ENCODE peak calls at places on chromosome 1, in seven cellular contexts. C is spleen, T is body of pancreas, X is NB4, L is suprapubic skin, M is right lobe of liver, J is HCT116. Q is an unnamed sample.

GRCh38 chr1:100122177-100122576 is 10.6 kb downstream of the SASS6 start:
- DNase-seq in C (no peak), M (no peak), L (no peak), T (no peak), J (no peak), X (no peak), Q (no peak)

GRCh38 chr1:96845464-96845863 is 123.9 kb downstream of the PTBP2 start:
- DNase-seq in J (peak), L (no peak), T (peak), M (peak), X (peak), C (peak), Q (peak)

GRCh38 chr1:241902376-241903067 is 54.5 kb downstream of the EXO1 start:
- DNase-seq in M (no peak), C (no peak), J (no peak), X (no peak), L (no peak), T (no peak), Q (no peak)

GRCh38 chr1:109796484-109797305 is 33.0 kb upstream of the EPS8L3 start:
- DNase-seq in J (no peak), C (no peak), X (no peak), L (peak), M (peak), T (no peak), Q (no peak)

GRCh38 chr1:228304225-228304624 is 96.4 kb downstream of the OBSCN start:
- DNase-seq in J (no peak), T (no peak), C (no peak), X (no peak), M (no peak), L (peak), Q (no peak)

GRCh38 chr1:117656202-117656641 is 50.4 kb downstream of the TENT5C start:
- DNase-seq in C (peak), L (no peak), J (no peak), T (peak), X (no peak), M (no peak), Q (peak)

GRCh38 chr1:12100071-12100470 is 37.0 kb downstream of the TNFRSF8 start:
- DNase-seq in C (peak), M (no peak), L (no peak), J (no peak), T (no peak), X (no peak), Q (no peak)

GRCh38 chr1:86756062-86756406 is 51.7 kb downstream of the SH3GLB1 start:
- DNase-seq in J (no peak), X (no peak), M (no peak), L (no peak), T (no peak), C (no peak), Q (no peak)

GRCh38 chr1:64983110-64983509 is 16.8 kb upstream of the JAK1 start:
- DNase-seq in X (no peak), L (no peak), J (no peak), T (peak), M (no peak), C (no peak), Q (no peak)

GRCh38 chr1:228304766-228305395 is 97.0 kb downstream of the OBSCN start:
- DNase-seq in C (no peak), M (no peak), J (no peak), L (no peak), X (no peak), T (no peak), Q (no peak)

GRCh38 chr1:154735061-154735800 is 127.2 kb upstream of the ADAR start:
- DNase-seq in L (no peak), J (no peak), X (no peak), T (no peak), C (no peak), M (no peak), Q (no peak)

GRCh38 chr1:230356190-230356589 is 69.9 kb downstream of the PGBD5 start:
- DNase-seq in T (no peak), X (no peak), J (no peak), M (no peak), C (no peak), L (no peak), Q (no peak)

GRCh38 chr1:86779308-86780191 is 75.2 kb downstream of the SH3GLB1 start:
- DNase-seq in M (no peak), C (no peak), L (no peak), T (no peak), X (no peak), J (no peak), Q (no peak)

GRCh38 chr1:227938911-227939790 is 8.6 kb downstream of the WNT9A start:
- DNase-seq in X (no peak), J (no peak), L (peak), C (peak), M (peak), T (no peak), Q (no peak)

GRCh38 chr1:114154963-114155322 is 1.3 kb upstream of the SYT6 start:
- DNase-seq in L (no peak), X (peak), T (no peak), J (no peak), C (no peak), M (no peak), Q (peak)

GRCh38 chr1:31548518-31548898 is 27.8 kb upstream of the TINAGL1 start:
- DNase-seq in T (no peak), M (no peak), J (no peak), L (no peak), X (no peak), C (no peak), Q (no peak)

GRCh38 chr1:218669431-218669830 is 324.3 kb downstream of the TGFB2 start:
- DNase-seq in C (no peak), T (no peak), J (no peak), M (no peak), X (no peak), L (no peak), Q (no peak)

GRCh38 chr1:43452789-43453441 is 816 bp downstream of the HYI start:
- DNase-seq in L (no peak), M (no peak), X (peak), J (no peak), T (peak), C (no peak), Q (peak)

GRCh38 chr1:16143566-16144324 is 12.1 kb downstream of the EPHA2 start:
- DNase-seq in M (peak), C (no peak), L (no peak), X (no peak), J (peak), T (peak), Q (peak)

GRCh38 chr1:89781494-89782126 is 39.2 kb upstream of the LRRC8D start:
- DNase-seq in C (no peak), J (no peak), T (no peak), M (no peak), L (no peak), X (no peak), Q (no peak)

GRCh38 chr1:68207129-68207689 is 25.1 kb downstream of the WLS start:
- DNase-seq in C (no peak), X (no peak), L (no peak), J (no peak), T (no peak), M (no peak), Q (no peak)

GRCh38 chr1:47906009-47906432 is 91.2 kb downstream of the TRABD2B start:
- DNase-seq in J (peak), L (no peak), C (no peak), M (no peak), T (peak), X (no peak), Q (no peak)

GRCh38 chr1:6734579-6735397 is 33.2 kb upstream of the DNAJC11 start:
- DNase-seq in J (no peak), X (no peak), C (no peak), M (no peak), L (no peak), T (no peak), Q (no peak)

GRCh38 chr1:147586412-147586811 is 45.1 kb downstream of the BCL9 start:
- DNase-seq in J (no peak), X (no peak), C (no peak), L (no peak), M (no peak), T (no peak), Q (no peak)

GRCh38 chr1:201383647-201384405 is 6.3 kb upstream of the TNNT2 start:
- DNase-seq in T (no peak), M (no peak), J (no peak), L (no peak), X (no peak), C (no peak), Q (no peak)

GRCh38 chr1:150973826-150974579 is 632 bp downstream of the CERS2 start:
- DNase-seq in J (no peak), L (no peak), C (peak), X (peak), T (peak), M (peak), Q (peak)

GRCh38 chr1:159854101-159854692 is 8.3 kb downstream of the VSIG8 start:
- DNase-seq in J (no peak), X (peak), M (peak), T (peak), C (peak), L (peak), Q (peak)

GRCh38 chr1:190176776-190177175 is 300.9 kb downstream of the BRINP3 start:
- DNase-seq in C (no peak), X (no peak), M (no peak), L (no peak), T (no peak), J (no peak), Q (no peak)

GRCh38 chr1:72623299-72623708 is 341.0 kb upstream of the NEGR1 start:
- DNase-seq in X (peak), C (no peak), T (no peak), L (no peak), J (no peak), M (no peak), Q (peak)

GRCh38 chr1:89365206-89365605 is 1.3 kb downstream of the GBP6 start:
- DNase-seq in T (no peak), M (no peak), L (no peak), C (no peak), J (no peak), X (no peak), Q (no peak)

GRCh38 chr1:225834417-225835329 is 24.7 kb downstream of the EPHX1 start:
- DNase-seq in T (peak), M (no peak), J (no peak), X (no peak), L (no peak), C (peak), Q (no peak)

GRCh38 chr1:3919706-3920105 is 19.6 kb upstream of the C1orf174 start:
- DNase-seq in T (no peak), J (no peak), L (peak), X (no peak), C (peak), M (no peak), Q (no peak)

GRCh38 chr1:241627453-241628329 is 12.5 kb downstream of the CHML start:
- DNase-seq in J (peak), X (peak), C (no peak), L (no peak), M (no peak), T (peak), Q (peak)

GRCh38 chr1:184480711-184481110 is 93.9 kb downstream of the C1orf21 start:
- DNase-seq in M (no peak), L (no peak), J (no peak), X (no peak), T (no peak), C (no peak), Q (no peak)

GRCh38 chr1:23477359-23478144 is 6.4 kb downstream of the ASAP3 start:
- DNase-seq in X (no peak), L (no peak), C (no peak), T (no peak), J (no peak), M (no peak), Q (no peak)

GRCh38 chr1:23481026-23481597 is 2.9 kb downstream of the ASAP3 start:
- DNase-seq in X (no peak), J (no peak), C (no peak), T (no peak), L (no peak), M (no peak), Q (no peak)

GRCh38 chr1:23481904-23482303 is 2.1 kb downstream of the ASAP3 start:
- DNase-seq in J (no peak), L (no peak), T (no peak), M (no peak), C (no peak), X (no peak), Q (no peak)

GRCh38 chr1:23480187-23481025 is 3.6 kb downstream of the ASAP3 start:
- DNase-seq in L (no peak), J (no peak), X (no peak), C (no peak), T (no peak), M (no peak), Q (no peak)

DNA sequence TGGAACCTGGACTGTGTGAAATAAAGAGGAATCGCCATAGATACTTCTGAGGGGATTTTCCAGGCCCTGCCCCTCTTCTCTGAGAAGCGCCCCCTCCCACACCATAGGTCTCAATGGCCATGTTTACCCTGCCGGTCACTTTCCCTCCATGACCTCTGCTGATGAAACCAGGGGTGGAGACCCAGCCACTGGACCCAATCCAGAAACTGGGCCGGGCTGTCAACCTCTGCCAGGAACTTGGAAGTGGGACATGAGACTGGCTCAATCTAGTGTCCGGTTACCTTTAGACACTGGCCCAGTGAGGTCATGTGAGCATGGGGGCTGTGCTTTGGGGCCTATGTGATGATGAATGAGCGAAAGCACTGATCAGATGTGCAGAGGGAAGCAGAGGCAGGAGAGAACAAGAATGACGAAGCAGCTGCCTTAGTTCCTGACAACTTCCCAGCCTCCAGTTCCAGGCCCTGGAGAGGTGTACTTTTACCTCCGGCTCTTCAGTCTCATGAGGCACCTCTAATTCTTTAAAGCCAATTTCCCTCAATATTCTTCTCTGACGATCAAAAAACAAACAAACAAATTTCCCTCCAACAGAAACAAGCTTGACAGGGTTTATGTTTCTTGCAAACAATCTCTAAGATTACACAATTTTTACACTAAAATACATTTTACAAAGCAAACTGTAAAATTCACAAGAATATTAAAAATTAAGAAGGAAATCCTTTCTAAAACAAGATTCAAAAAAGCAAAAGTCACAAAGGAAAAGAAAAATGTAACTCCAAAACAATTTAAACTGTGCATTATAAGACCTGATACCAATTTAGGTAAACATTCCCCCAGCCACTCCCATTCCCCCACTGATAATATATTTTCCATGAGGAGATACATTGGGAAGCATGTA is 4.8 kb downstream of the ASAP3 start:
- DNase-seq in J (no peak), X (no peak), C (no peak), T (peak), M (peak), L (peak), Q (no peak)
- TF ChIP-seq POLR2A in J (no peak), X (no peak), C (no peak), T (peak), M (peak), L (no peak), Q (no peak)

GRCh38 chr1:58783993-58784757 is at the start of gene JUN:
- DNase-seq in X (peak), C (peak), J (peak), M (peak), T (peak), L (peak), Q (peak)

GRCh38 chr1:58785424-58786058 is 1.7 kb upstream of the JUN start:
- DNase-seq in M (peak), T (peak), C (peak), X (peak), J (no peak), L (no peak), Q (no peak)

GRCh38 chr1:58783090-58783992 is 506 bp downstream of the JUN start:
- DNase-seq in J (no peak), T (peak), M (peak), C (peak), L (peak), X (peak), Q (peak)

GRCh38 chr1:58786184-58786926 is 2.5 kb upstream of the JUN start:
- DNase-seq in T (no peak), X (no peak), M (no peak), J (no peak), L (no peak), C (no peak), Q (no peak)

GRCh38 chr1:58784758-58785423 is 1.0 kb upstream of the JUN start:
- DNase-seq in J (peak), C (peak), L (peak), X (peak), M (peak), T (peak), Q (peak)
- TF ChIP-seq POLR2A in J (no peak), C (peak), L (peak), X (no peak), M (peak), T (no peak), Q (no peak)

GRCh38 chr1:155961937-155962336 is 16.4 kb downstream of the ARHGEF2 start:
- DNase-seq in J (peak), L (no peak), C (peak), T (no peak), X (peak), M (no peak), Q (peak)
- TF ChIP-seq POLR2A in J (no peak), L (no peak), C (no peak), T (no peak), X (no peak), M (no peak), Q (no peak)

DNA sequence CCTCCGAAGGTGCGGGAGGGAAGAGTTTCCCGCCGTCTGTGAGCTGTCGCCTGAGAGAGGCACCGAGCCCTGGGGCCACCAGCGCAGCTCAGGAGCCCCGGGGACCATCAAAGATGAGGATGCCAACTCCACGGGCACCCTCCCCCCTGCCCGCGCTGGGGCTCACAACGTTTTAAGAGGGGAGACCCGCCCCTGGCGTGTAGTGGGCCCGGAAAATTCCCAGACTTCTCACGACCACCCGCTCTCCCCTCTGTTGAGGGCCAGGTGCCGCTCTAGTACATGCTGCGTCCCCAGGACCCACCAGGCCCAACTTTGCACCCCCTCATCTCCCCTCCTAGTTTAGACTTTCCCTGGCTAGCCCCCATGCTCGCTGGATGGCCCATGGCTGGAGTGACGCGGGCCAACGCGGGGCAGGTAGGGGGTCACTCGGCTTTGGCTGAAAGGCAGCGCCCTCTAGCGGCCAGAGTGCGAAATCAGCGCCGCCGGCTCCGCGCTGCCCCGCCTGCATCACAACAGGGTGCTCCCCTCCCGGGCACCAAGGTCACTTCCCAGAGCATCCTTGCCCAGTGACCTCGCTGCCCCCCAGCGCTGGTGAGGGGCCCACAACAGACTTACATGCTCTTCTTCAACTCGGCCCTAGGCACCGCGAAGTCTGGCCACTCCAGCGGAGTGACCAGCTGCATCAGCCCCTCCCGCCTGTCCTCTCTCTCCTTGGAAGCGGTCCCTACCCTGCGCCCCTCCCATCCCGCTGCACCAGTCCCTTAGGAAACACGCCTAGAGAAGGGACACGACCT is 1.8 kb downstream of the CD160 start:
- DNase-seq in M (peak), T (peak), J (peak), X (peak), L (peak), C (peak), Q (peak)
- TF ChIP-seq POLR2A in M (no peak), T (no peak), J (no peak), X (no peak), L (no peak), C (no peak), Q (no peak)

GRCh38 chr1:17206196-17206595 is 1.3 kb downstream of the PADI1 start:
- DNase-seq in C (no peak), J (no peak), M (no peak), X (no peak), L (no peak), T (no peak), Q (no peak)

GRCh38 chr1:17208546-17208945 is 3.6 kb downstream of the PADI1 start:
- DNase-seq in X (no peak), J (no peak), M (no peak), L (no peak), C (no peak), T (no peak), Q (no peak)

GRCh38 chr1:17207046-17207445 is 2.1 kb downstream of the PADI1 start:
- DNase-seq in M (no peak), C (no peak), T (peak), X (peak), L (no peak), J (no peak), Q (no peak)

GRCh38 chr1:17207966-17208418 is 3.1 kb downstream of the PADI1 start:
- DNase-seq in C (no peak), T (no peak), X (peak), L (no peak), J (peak), M (no peak), Q (no peak)

DNA sequence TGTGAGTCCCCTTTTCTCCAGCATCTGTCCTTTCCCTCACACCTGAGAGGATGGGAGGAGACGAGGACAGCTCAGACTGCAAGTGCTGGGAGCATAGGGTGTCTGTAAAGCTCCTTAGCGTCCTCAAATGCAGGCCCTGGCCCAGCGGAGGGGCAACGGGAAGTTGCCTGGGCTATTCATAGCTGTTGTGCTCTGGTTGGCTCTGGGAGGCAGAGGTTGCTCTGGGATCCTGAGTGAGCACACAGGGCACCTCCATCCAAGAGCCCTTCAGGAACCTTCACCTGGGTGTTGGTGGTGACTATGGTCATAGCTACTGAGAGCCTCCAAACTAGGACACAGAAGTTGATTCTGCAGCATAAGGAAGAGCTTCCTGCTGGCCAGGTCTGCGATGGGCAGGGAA is 2.6 kb downstream of the PADI1 start:
- DNase-seq in M (no peak), J (no peak), T (peak), C (no peak), L (no peak), X (peak), Q (no peak)
- TF ChIP-seq POLR2A in M (no peak), J (no peak), T (no peak), C (no peak), L (no peak), X (no peak), Q (no peak)

GRCh38 chr1:155920717-155921116 is 9.6 kb upstream of the RIT1 start:
- DNase-seq in C (no peak), X (no peak), J (no peak), T (no peak), L (no peak), M (no peak), Q (no peak)

GRCh38 chr1:155918660-155919059 is 7.5 kb upstream of the RIT1 start:
- DNase-seq in J (no peak), C (no peak), T (no peak), M (no peak), X (no peak), L (no peak), Q (no peak)

GRCh38 chr1:155913969-155914757 is 3.0 kb upstream of the RIT1 start:
- DNase-seq in T (no peak), X (no peak), L (no peak), M (no peak), C (no peak), J (no peak), Q (no peak)

GRCh38 chr1:155925506-155925905 is 8.7 kb downstream of the KHDC4 start:
- DNase-seq in T (no peak), J (no peak), C (no peak), X (no peak), L (no peak), M (no peak), Q (no peak)

GRCh38 chr1:155919801-155920200 is 8.7 kb upstream of the RIT1 start:
- DNase-seq in M (no peak), J (no peak), T (no peak), L (no peak), C (no peak), X (no peak), Q (no peak)
- TF ChIP-seq POLR2A in M (no peak), J (no peak), T (no peak), L (no peak), C (no peak), X (no peak), Q (no peak)